ENCODE peak calls at places on chromosomes 13 and 19, in eight cellular contexts. F is coronary artery; Z is CD4-positive, CD25-positive, alpha-beta regulatory T cell; X is left ventricle myocardium inferior; T is esophagus squamous epithelium; O is lung; H is CD8-positive, alpha-beta memory T cell; G is lower lobe of right lung. E is an unnamed sample.

GRCh38 chr13:51806571-51806970 is 2.6 kb upstream of the DHRS12 start:
- DNase-seq in F (no peak), Z (peak), X (no peak), T (no peak), O (no peak), H (no peak), G (no peak), E (no peak)

GRCh38 chr19:2743099-2743498 is 3.3 kb upstream of the SLC39A3 start:
- DNase-seq in F (no peak), Z (no peak), X (no peak), T (no peak), O (no peak), H (no peak), G (no peak), E (no peak)

GRCh38 chr19:13225085-13225484 is 74.9 kb downstream of the IER2 start:
- DNase-seq in F (no peak), Z (no peak), X (no peak), T (no peak), O (no peak), H (no peak), G (no peak), E (no peak)

GRCh38 chr13:109610517-109610916 is 175.9 kb downstream of the IRS2 start:
- DNase-seq in F (no peak), Z (peak), X (peak), T (no peak), O (peak), H (peak), G (peak), E (no peak)

GRCh38 chr19:32651729-32652140 is 23.2 kb downstream of the ANKRD27 start:
- DNase-seq in F (no peak), Z (no peak), X (peak), T (no peak), O (no peak), H (no peak), G (no peak), E (no peak)

GRCh38 chr13:52356327-52356726 is 49.6 kb downstream of the THSD1 start:
- DNase-seq in F (no peak), Z (no peak), X (no peak), T (no peak), O (no peak), H (no peak), G (no peak), E (no peak)

GRCh38 chr13:110107568-110108347 is 199.2 kb downstream of the COL4A1 start:
- DNase-seq in F (peak), Z (no peak), X (no peak), T (no peak), O (peak), H (no peak), G (no peak), E (no peak)

GRCh38 chr13:54965881-54966280 is 1937.3 kb downstream of the OLFM4 start:
- DNase-seq in F (no peak), Z (no peak), X (no peak), T (no peak), O (no peak), H (no peak), G (no peak), E (no peak)

GRCh38 chr13:59468396-59468795 is 695.3 kb downstream of the DIAPH3 start:
- DNase-seq in F (no peak), Z (no peak), X (no peak), T (no peak), O (no peak), H (no peak), G (no peak), E (no peak)

GRCh38 chr13:48888613-48889012 is 87.1 kb upstream of the FNDC3A start:
- DNase-seq in F (no peak), Z (no peak), X (no peak), T (no peak), O (no peak), H (no peak), G (no peak), E (no peak)

GRCh38 chr13:27004866-27005265 is 166.7 kb downstream of the USP12 start:
- DNase-seq in F (no peak), Z (no peak), X (no peak), T (no peak), O (no peak), H (no peak), G (no peak), E (no peak)

GRCh38 chr13:53460776-53461175 is 432.2 kb downstream of the OLFM4 start:
- DNase-seq in F (no peak), Z (no peak), X (no peak), T (no peak), O (no peak), H (no peak), G (no peak), E (no peak)

GRCh38 chr19:2053601-2054389 is 2.8 kb upstream of the MKNK2 start:
- DNase-seq in F (peak), Z (no peak), X (peak), T (no peak), O (no peak), H (no peak), G (peak), E (no peak)

GRCh38 chr19:10011974-10012373 is 1.3 kb upstream of the RDH8 start:
- DNase-seq in F (no peak), Z (no peak), X (no peak), T (no peak), O (no peak), H (no peak), G (no peak), E (no peak)

GRCh38 chr13:40960721-40961120 is 58.4 kb downstream of the ELF1 start:
- DNase-seq in F (no peak), Z (no peak), X (no peak), T (no peak), O (no peak), H (no peak), G (no peak), E (no peak)

GRCh38 chr19:27676877-27677276 is 1536.1 kb downstream of the UQCRFS1 start:
- DNase-seq in F (no peak), Z (no peak), X (no peak), T (no peak), O (no peak), H (no peak), G (no peak), E (no peak)

GRCh38 chr13:64817721-64818120 is 2412.4 kb downstream of the PCDH9 start:
- DNase-seq in F (no peak), Z (no peak), X (no peak), T (no peak), O (no peak), H (no peak), G (no peak), E (no peak)

GRCh38 chr13:110106726-110107125 is 200.2 kb downstream of the COL4A1 start:
- DNase-seq in F (peak), Z (no peak), X (peak), T (no peak), O (peak), H (no peak), G (no peak), E (no peak)

GRCh38 chr13:44174769-44175425 is 198.7 kb upstream of the SERP2 start:
- DNase-seq in F (no peak), Z (no peak), X (no peak), T (no peak), O (peak), H (no peak), G (no peak), E (no peak)

GRCh38 chr19:50162988-50163387 is at the start of gene IZUMO2:
- DNase-seq in F (no peak), Z (no peak), X (no peak), T (no peak), O (no peak), H (no peak), G (no peak), E (no peak)

GRCh38 chr13:72146816-72147215 is 279.8 kb upstream of the DACH1 start:
- DNase-seq in F (no peak), Z (no peak), X (no peak), T (no peak), O (no peak), H (no peak), G (no peak), E (no peak)

GRCh38 chr19:8158411-8159074 is 9.2 kb upstream of the FBN3 start:
- DNase-seq in F (no peak), Z (peak), X (no peak), T (no peak), O (peak), H (peak), G (peak), E (peak)

GRCh38 chr19:57241181-57241580 is 749 bp downstream of the ZNF805 start:
- DNase-seq in F (no peak), Z (no peak), X (no peak), T (no peak), O (no peak), H (no peak), G (no peak), E (no peak)

GRCh38 chr13:46172531-46172991 is 9.4 kb downstream of the LCP1 start:
- DNase-seq in F (no peak), Z (peak), X (no peak), T (no peak), O (no peak), H (peak), G (no peak), E (no peak)

GRCh38 chr13:111911754-111912452 is 155.0 kb upstream of the SOX1 start:
- DNase-seq in F (peak), Z (no peak), X (no peak), T (no peak), O (peak), H (no peak), G (no peak), E (no peak)

GRCh38 chr19:55544014-55544413 is 1.3 kb downstream of the SBK3 start:
- DNase-seq in F (no peak), Z (no peak), X (no peak), T (no peak), O (no peak), H (no peak), G (no peak), E (no peak)

GRCh38 chr13:94950303-94950702 is 238.0 kb upstream of the SOX21 start:
- DNase-seq in F (no peak), Z (no peak), X (no peak), T (no peak), O (no peak), H (no peak), G (no peak), E (no peak)

GRCh38 chr19:3880471-3881271 is at the start of gene ATCAY:
- DNase-seq in F (no peak), Z (no peak), X (no peak), T (no peak), O (no peak), H (no peak), G (no peak), E (no peak)

GRCh38 chr13:41199526-41199925 is 5.2 kb upstream of the KBTBD7 start:
- DNase-seq in F (no peak), Z (no peak), X (no peak), T (no peak), O (no peak), H (no peak), G (no peak), E (no peak)

GRCh38 chr19:3977242-3978143 is 6.6 kb upstream of the DAPK3 start:
- DNase-seq in F (no peak), Z (peak), X (no peak), T (no peak), O (no peak), H (peak), G (no peak), E (no peak)

GRCh38 chr13:113548171-113548641 is 36.3 kb upstream of the TFDP1 start:
- DNase-seq in F (peak), Z (no peak), X (no peak), T (no peak), O (no peak), H (no peak), G (peak), E (no peak)

GRCh38 chr13:29925457-29925856 is 75.0 kb upstream of the UBL3 start:
- DNase-seq in F (peak), Z (no peak), X (peak), T (peak), O (peak), H (no peak), G (peak), E (peak)

DNA sequence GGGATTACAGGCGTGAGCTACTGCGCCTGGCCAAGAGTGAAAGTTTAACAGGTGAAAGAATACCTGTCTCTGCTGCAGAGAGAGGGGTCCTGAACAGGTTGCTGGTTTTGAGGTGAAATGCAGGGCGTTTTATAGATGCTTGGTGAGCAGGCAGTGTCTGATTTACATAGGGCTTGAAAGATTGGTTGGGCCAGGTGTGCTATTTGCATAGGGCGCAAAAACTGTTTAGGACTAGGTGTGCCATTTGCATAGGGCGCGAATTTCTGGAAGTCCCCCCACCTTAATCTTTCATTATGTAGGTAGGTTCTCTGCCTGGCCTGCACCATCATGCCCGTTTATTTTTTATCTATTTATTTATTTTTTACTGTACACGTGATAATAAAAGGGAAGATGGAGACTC is 4.5 kb upstream of the NDUFB7 start:
- DNase-seq in F (no peak), Z (no peak), X (no peak), T (no peak), O (no peak), H (no peak), G (no peak), E (no peak)
- H3K27ac ChIP-seq in F (no peak), Z (no peak), X (no peak), T (no peak), O (no peak), H (no peak), G (no peak), E (no peak)

GRCh38 chr19:38209671-38210457 is 14.2 kb downstream of the DPF1 start:
- DNase-seq in F (no peak), Z (no peak), X (peak), T (no peak), O (peak), H (no peak), G (peak), E (no peak)
- H3K27ac ChIP-seq in F (peak), Z (no peak), X (peak), T (peak), O (peak), H (no peak), G (peak), E (no peak)

GRCh38 chr19:16091546-16092475 is 15.5 kb downstream of the TPM4 start:
- DNase-seq in F (no peak), Z (no peak), X (no peak), T (no peak), O (no peak), H (no peak), G (no peak), E (no peak)
- H3K27ac ChIP-seq in F (peak), Z (no peak), X (no peak), T (peak), O (no peak), H (no peak), G (no peak), E (no peak)

DNA sequence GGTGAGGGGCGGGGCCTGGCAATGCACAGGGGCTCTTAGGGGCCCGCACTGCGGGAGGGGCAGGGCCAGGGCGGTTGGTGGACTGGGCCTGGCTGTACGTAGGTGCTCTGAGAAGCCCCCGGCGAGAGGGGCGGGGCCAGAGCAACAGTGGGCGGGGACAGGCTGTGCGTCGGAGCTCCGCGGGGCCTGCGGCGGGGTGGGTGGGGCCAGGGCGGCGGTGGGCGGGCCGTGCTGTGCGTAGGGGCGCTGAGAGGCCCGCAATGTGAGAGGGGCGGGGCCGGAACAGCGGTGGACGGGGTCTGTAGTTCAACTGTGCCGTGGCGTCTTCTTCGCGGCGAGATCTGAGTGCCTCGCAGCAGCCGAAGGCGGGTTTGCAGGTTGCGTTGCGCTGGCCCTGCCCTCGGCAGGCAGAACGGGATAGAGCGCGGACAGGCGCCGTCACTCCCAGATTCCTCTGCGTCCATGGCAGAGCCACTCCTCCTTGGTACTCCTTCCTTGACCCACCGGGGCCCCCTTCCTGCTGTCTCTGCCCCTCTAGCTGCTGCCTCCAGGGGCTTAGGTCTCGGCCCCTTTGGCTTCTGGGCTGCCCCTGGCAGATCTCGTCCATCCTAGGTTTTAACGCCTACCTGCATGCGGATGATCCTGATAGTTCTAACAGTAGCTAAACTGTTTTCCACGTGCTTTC is 33.2 kb downstream of the CCNE1 start:
- DNase-seq in F (peak), Z (peak), X (peak), T (peak), O (peak), H (peak), G (peak), E (peak)
- H3K27ac ChIP-seq in F (peak), Z (peak), X (peak), T (peak), O (peak), H (peak), G (peak), E (peak)

DNA sequence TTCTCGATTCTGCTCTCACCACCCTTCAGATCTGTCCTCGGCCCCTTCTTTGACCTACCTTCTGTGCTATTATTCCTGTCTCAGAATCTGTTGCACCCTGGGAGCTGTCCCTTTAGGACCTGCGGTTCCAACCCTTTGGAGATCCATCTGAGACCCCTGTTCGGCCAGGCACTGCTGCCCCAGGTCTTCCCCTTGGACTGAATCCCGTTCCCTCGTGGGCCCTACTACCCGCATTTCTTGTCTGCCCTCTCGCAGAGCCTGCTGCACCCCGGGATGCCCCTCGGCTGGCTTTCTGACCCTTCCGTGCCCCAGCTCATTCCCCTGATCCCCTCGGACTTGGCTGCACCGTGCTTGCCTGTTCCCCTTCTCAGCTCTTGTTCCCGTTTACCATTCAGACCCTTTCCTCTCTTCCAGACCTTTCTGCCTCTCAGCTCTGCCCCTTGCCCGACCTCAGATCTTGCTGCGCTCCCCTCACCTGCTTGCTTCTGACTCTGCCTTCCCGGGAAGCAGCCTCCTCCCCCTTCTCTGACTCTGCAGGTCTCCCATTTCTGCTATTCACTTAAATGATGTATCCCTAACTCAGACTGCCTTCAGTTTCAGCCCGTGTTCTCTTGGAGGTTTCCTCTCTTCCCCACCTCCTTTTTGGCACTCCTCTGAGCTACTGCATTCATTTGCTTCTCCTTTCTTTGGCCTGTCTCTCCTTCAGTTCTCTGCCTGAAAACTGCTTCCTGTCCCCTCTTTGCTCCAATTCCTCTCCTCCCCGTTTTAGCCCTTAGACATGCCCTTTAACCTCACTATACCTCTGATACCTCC is 1.1 kb downstream of the ARHGAP35 start:
- DNase-seq in F (no peak), Z (peak), X (no peak), T (no peak), O (no peak), H (peak), G (no peak), E (no peak)
- H3K27ac ChIP-seq in F (peak), Z (no peak), X (peak), T (peak), O (peak), H (peak), G (peak), E (peak)

DNA sequence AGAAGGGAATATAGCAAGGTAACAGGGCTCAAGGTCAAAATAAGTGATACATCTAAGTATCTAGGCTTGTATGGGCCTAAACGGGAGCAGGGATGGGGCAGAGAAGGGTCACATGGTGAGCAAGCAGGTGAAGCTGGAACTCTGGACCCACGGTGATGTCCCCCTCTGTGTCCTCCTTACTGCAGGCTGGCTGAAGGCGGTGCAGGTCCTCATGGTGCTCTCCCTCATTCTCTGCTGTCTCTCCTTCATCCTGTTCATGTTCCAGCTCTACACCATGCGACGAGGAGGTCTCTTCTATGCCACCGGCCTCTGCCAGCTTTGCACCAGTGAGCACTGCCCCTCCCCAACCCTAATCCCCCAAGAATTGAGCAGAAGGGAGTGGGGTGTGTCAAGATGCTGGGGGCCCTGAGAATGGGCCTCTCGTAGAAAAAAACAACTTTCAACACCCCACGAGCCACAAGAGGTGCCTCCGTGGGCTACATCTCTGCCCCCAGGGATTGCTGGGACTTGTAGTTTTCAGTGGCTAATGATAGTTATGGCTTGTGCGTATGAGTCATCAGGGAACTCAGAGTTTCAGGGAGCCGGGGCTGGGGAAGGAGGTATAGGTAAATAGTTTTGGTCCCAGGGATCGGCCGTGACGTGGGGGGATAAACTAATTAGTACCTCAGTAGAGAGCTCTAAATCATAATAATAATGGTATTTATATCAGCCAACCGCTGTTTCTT is 4.0 kb downstream of the EMP3 start:
- DNase-seq in F (no peak), Z (peak), X (no peak), T (no peak), O (no peak), H (peak), G (no peak), E (no peak)
- H3K27ac ChIP-seq in F (peak), Z (peak), X (peak), T (peak), O (no peak), H (peak), G (peak), E (peak)

DNA sequence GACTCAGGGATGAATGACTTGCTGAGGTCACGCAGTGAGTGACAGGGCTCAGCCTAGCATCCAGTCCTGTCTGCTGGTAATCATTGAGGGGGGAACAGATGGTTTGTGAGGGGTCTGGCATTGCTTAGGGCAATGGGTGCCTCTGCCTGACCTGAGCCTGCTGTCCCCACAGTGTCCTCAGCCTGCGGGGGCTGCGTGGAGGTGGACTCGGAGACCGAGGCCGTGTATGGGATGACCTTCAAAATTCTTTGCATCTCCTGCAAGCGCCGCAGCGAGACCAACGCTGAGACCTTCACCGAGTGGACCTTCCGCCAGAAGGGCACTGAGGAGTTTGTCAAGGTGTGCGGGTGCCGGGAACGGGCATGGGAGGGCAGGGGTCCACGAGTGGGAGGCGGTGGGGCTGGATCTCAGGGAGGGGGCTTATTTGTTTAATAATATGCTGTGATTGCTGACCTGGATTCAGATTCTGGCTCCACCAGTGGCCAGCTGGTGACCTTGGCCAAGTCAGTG is 2.1 kb downstream of the SCN1B start:
- DNase-seq in F (no peak), Z (no peak), X (no peak), T (no peak), O (no peak), H (no peak), G (no peak), E (no peak)
- H3K27ac ChIP-seq in F (no peak), Z (no peak), X (no peak), T (no peak), O (no peak), H (no peak), G (no peak), E (no peak)

GRCh38 chr13:98206946-98207345 is 29.9 kb upstream of the RNF113B start:
- DNase-seq in F (no peak), Z (no peak), X (no peak), T (no peak), O (no peak), H (no peak), G (no peak), E (no peak)
- H3K27ac ChIP-seq in F (peak), Z (no peak), X (peak), T (no peak), O (no peak), H (no peak), G (peak), E (peak)